ENCODE peak calls at places on chromosomes 5 and 9, in eight cellular contexts. R, K, I, B, F, M, P and W are unnamed samples.

GRCh38 chr5:138950411-138951011 is 75.4 kb upstream of the LRRTM2 start:
- DNase-seq in P (no peak), B (no peak), F (no peak), K (no peak), R (no peak), M (no peak), I (peak; percentile 46), W (no peak)

GRCh38 chr9:116404228-116404627 is 250.6 kb downstream of the PAPPA start:
- DNase-seq in K (no peak), F (no peak), M (no peak), P (no peak), B (no peak), R (no peak), I (no peak), W (no peak)

GRCh38 chr9:91884746-91885687 is 65.0 kb downstream of the ROR2 start:
- DNase-seq in B (no peak), F (no peak), M (peak; percentile 4), I (peak; percentile 81), P (no peak), R (peak; percentile 46), K (no peak), W (no peak)

GRCh38 chr5:161400583-161400982 is 145.9 kb downstream of the GABRB2 start:
- DNase-seq in I (no peak), K (no peak), P (no peak), F (no peak), R (no peak), B (no peak), M (no peak), W (no peak)

GRCh38 chr9:134046894-134047681 is 20.7 kb downstream of the BRD3 start:
- DNase-seq in F (no peak), P (no peak), I (no peak), R (no peak), K (no peak), B (no peak), M (no peak), W (no peak)

GRCh38 chr5:8844847-8845246 is 701.0 kb downstream of the SEMA5A start:
- DNase-seq in B (no peak), R (no peak), I (no peak), M (no peak), K (no peak), P (no peak), F (no peak), W (no peak)

GRCh38 chr5:83472508-83473343 is 1.2 kb downstream of the VCAN start:
- DNase-seq in K (peak; percentile 59), P (peak; percentile 19), I (peak; percentile 87), F (no peak), M (peak; percentile 58), R (no peak), B (peak; percentile 66), W (peak; percentile 65)

GRCh38 chr9:12862596-12862995 is 87.8 kb downstream of the LURAP1L start:
- DNase-seq in F (no peak), B (no peak), M (no peak), I (no peak), R (peak; percentile 35), K (no peak), P (no peak), W (no peak)

GRCh38 chr9:79581794-79582193 is 10.0 kb downstream of the TLE4 start:
- DNase-seq in F (peak; percentile 53), I (peak; percentile 61), M (peak; percentile 91), K (no peak), P (no peak), B (peak; percentile 24), R (peak; percentile 74), W (no peak)

GRCh38 chr5:95590880-95591279 is 29.0 kb upstream of the GPR150 start:
- DNase-seq in F (no peak), K (no peak), B (no peak), P (no peak), R (no peak), I (no peak), M (no peak), W (no peak)

GRCh38 chr5:662751-663435 is 30.3 kb downstream of the TPPP start:
- DNase-seq in M (no peak), K (no peak), P (no peak), F (no peak), I (no peak), R (no peak), B (no peak), W (no peak)

GRCh38 chr9:121837113-121838010 is 185.9 kb downstream of the DAB2IP start:
- DNase-seq in P (no peak), F (no peak), M (peak; percentile 36), K (no peak), I (peak; percentile 43), R (no peak), B (no peak), W (no peak)

GRCh38 chr5:41788800-41789395 is 81.3 kb downstream of the OXCT1 start:
- DNase-seq in P (no peak), B (no peak), M (peak; percentile 46), I (no peak), R (no peak), K (no peak), F (no peak), W (no peak)

GRCh38 chr9:136201174-136201573 is 3.8 kb downstream of the LHX3 start:
- DNase-seq in F (no peak), M (no peak), R (no peak), B (no peak), P (no peak), K (no peak), I (no peak), W (no peak)

DNA sequence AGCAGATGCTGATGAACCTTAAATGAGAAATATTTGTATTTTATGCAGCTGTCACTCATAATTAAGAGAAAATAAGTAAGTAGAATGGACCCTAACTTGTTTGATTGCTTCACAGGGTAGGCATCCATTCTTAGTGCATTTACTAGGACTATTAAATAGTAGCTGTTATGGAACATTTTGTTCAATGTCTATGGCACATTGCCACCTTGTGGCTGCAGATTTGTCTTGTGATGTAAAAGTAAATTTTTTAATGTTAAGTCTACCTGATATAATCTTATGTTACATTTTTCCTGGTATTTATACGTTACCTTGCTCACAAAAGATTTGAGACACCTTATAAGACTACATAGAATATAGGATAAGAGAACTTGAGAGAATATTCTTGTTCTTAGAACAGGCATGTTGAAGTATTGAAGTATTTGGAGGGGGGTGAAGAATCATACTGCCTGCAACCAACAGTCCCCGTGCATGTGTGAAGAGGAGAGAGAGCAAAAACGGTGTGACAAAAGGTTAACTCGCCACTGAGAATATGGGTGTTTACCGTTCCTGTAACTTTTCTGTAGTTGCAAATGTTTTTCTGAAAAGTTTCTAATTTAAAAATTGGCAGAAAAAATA is 161.1 kb downstream of the MAST4 start:
- DNase-seq in I (peak; percentile 60), R (no peak), K (peak; percentile 11), M (peak; percentile 37), F (no peak), B (peak; percentile 65), P (peak; percentile 20), W (peak; percentile 30)
- TF ChIP-seq CTCF in I (peak; percentile 78), R (peak; percentile 37), K (peak; percentile 19), M (peak; percentile 74), F (peak; percentile 36), B (peak; percentile 67), P (peak; percentile 67), W (peak; percentile 49)

DNA sequence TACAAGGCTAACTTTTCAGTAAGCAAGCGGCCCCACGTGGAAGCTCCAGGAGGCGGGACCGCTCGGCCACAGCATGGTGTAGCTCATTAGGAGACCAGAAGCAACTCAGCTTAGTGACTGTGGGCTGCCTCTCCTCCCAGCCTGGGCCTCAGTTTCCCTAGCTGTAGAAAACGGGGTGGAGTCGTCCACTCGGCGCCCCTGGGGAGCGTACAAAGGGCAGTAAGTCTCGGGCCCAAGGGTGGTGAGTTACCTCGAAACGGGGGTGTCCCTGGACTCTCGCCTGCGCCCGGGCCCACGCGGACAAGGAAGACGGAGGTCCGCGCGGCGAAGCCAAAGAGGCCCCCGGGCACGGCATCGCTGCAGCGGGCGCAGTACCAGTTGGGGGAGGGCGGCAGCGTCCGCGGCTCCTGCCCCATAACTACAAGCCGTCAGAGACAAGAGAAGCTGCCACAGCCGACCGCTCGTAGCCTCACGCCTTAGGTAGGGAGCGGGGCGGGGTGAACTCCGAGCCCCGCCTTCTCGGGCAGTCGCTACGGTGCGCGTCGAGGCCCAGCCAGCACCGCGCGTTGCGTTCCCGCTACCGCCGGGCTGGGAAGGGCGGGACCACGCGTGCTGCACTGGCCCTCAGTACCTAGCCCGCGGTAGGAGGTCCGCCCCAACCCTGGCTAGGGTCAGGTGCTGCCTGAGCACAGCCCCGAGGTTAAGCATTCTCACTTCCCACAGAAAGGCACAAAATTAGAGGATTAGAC is at the start of gene GEMIN5:
- DNase-seq in I (peak; percentile 96), F (peak; percentile 81), R (no peak), B (peak; percentile 92), P (peak; percentile 88), K (peak; percentile 89), M (peak; percentile 71), W (peak; percentile 82)
- TF ChIP-seq CTCF in I (no peak), F (no peak), R (no peak), B (no peak), P (no peak), K (no peak), M (no peak), W (no peak)

DNA sequence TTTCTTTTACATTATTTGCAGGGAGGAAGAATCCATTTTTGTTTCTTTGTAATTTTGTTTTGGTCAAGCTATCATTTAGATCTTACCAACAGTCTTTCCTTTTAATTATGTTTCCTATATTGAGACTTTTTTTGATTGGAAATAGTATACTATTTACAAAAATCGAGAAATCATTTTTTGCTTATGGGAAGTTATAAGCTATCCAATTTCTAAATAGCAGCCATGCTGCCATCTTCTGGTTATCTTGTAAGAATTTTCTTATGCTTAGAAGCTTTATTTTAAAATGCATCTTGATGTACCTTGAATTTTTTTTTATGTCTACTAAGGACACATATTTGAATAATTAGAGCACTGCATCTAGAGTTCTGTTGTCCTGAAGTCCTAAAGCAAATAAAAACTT is 821.2 kb downstream of the PTPRD start:
- DNase-seq in I (no peak), P (no peak), F (no peak), B (no peak), K (no peak), R (no peak), M (no peak), W (no peak)
- TF ChIP-seq CTCF in I (peak; percentile 36), P (peak; percentile 17), F (no peak), B (no peak), K (no peak), R (no peak), M (peak; percentile 26), W (no peak)

GRCh38 chr5:15385037-15385436 is 114.9 kb upstream of the FBXL7 start:
- DNase-seq in I (no peak), P (no peak), K (no peak), F (no peak), R (no peak), M (no peak), B (no peak), W (no peak)

GRCh38 chr5:15383021-15383420 is 117.0 kb upstream of the FBXL7 start:
- DNase-seq in P (no peak), R (no peak), F (no peak), B (no peak), K (no peak), I (no peak), M (peak; percentile 5), W (no peak)

GRCh38 chr5:15384581-15384980 is 115.4 kb upstream of the FBXL7 start:
- DNase-seq in R (no peak), M (no peak), P (no peak), K (no peak), I (no peak), B (no peak), F (no peak), W (no peak)

GRCh38 chr5:15384176-15384575 is 115.8 kb upstream of the FBXL7 start:
- DNase-seq in F (no peak), R (no peak), K (no peak), B (no peak), P (no peak), M (no peak), I (peak; percentile 46), W (no peak)

GRCh38 chr5:15383469-15383868 is 116.5 kb upstream of the FBXL7 start:
- DNase-seq in R (no peak), B (no peak), I (peak; percentile 54), M (no peak), K (no peak), F (no peak), P (no peak), W (no peak)
- TF ChIP-seq CTCF in R (peak; percentile 56), B (peak; percentile 69), I (peak; percentile 80), M (peak; percentile 60), K (peak; percentile 40), F (no peak), P (peak; percentile 50), W (no peak)